ENCODE peak calls at places on chromosomes 1 and 21, in five cellular contexts. P, J, K, Q and Z are unnamed samples.

GRCh38 chr1:232726048-232726779 is 79.0 kb upstream of the MAP10 start:
- DNase-seq in K (peak), P (no peak), Q (no peak), J (peak), Z (no peak)

GRCh38 chr1:145983959-145984830 is 12.2 kb downstream of the TXNIP start:
- DNase-seq in J (peak), K (no peak), Q (no peak), P (no peak), Z (peak)

GRCh38 chr1:247385283-247385682 is 30.7 kb upstream of the NLRP3 start:
- DNase-seq in J (peak), P (no peak), Q (no peak), K (no peak), Z (no peak)

GRCh38 chr1:204844326-204844725 is 26.3 kb upstream of the NFASC start:
- DNase-seq in Q (no peak), K (no peak), P (no peak), J (no peak), Z (no peak)

GRCh38 chr1:156416993-156417699 is 48.1 kb downstream of the RHBG start:
- DNase-seq in K (no peak), J (no peak), Q (no peak), P (no peak), Z (no peak)

GRCh38 chr1:184801503-184801902 is 46.8 kb upstream of the EDEM3 start:
- DNase-seq in J (peak), K (no peak), P (no peak), Q (no peak), Z (no peak)

GRCh38 chr1:159900086-159900680 is at the start of gene CFAP45:
- DNase-seq in Q (peak), J (peak), P (peak), K (no peak), Z (no peak)

GRCh38 chr1:47209725-47210330 is 20.0 kb upstream of the PDZK1IP1 start:
- DNase-seq in J (no peak), K (no peak), Q (no peak), P (no peak), Z (no peak)

GRCh38 chr1:157112186-157112867 is 12.7 kb upstream of the ETV3L start:
- DNase-seq in Q (no peak), K (no peak), P (no peak), J (no peak), Z (no peak)

GRCh38 chr1:107766533-107766932 is 198.4 kb downstream of the VAV3 start:
- DNase-seq in K (no peak), J (no peak), P (no peak), Q (no peak), Z (no peak)

GRCh38 chr1:89881415-89882058 is 60.7 kb downstream of the LRRC8D start:
- DNase-seq in Q (no peak), K (no peak), J (no peak), P (no peak), Z (no peak)

GRCh38 chr1:179141592-179142244 is 59.8 kb downstream of the TOR3A start:
- DNase-seq in Q (peak), K (no peak), P (no peak), J (peak), Z (no peak)

GRCh38 chr1:212485895-212486590 is 53.3 kb downstream of the NENF start:
- DNase-seq in J (peak), Q (peak), P (peak), K (no peak), Z (no peak)

GRCh38 chr1:82019512-82019911 is 218.8 kb downstream of the ADGRL2 start:
- DNase-seq in Q (no peak), J (no peak), K (no peak), P (no peak), Z (no peak)

GRCh38 chr1:157702308-157702825 is 1.8 kb upstream of the FCRL3 start:
- DNase-seq in P (no peak), J (no peak), Q (no peak), K (no peak), Z (no peak)

GRCh38 chr1:208921259-208921658 is 662.3 kb upstream of the CAMK1G start:
- DNase-seq in J (peak), P (no peak), K (no peak), Q (no peak), Z (no peak)

GRCh38 chr1:3707298-3707938 is 44.8 kb upstream of the CCDC27 start:
- DNase-seq in J (peak), Q (peak), K (no peak), P (no peak), Z (no peak)

GRCh38 chr1:72281637-72282270 is 585 bp downstream of the NEGR1 start:
- DNase-seq in Q (no peak), P (no peak), J (peak), K (no peak), Z (no peak)

GRCh38 chr1:148362141-148362929 is 120.8 kb downstream of the PPIAL4G start:
- DNase-seq in Q (peak), P (peak), K (no peak), J (peak), Z (no peak)

GRCh38 chr1:227923353-227924167 is 24.2 kb downstream of the WNT9A start:
- DNase-seq in J (no peak), P (no peak), K (no peak), Q (no peak), Z (no peak)

GRCh38 chr21:17925000-17925610 is 105.9 kb upstream of the C21orf91 start:
- DNase-seq in J (peak), K (peak), P (no peak), Q (peak), Z (peak)

GRCh38 chr1:65958561-65959350 is 166.1 kb downstream of the PDE4B start:
- DNase-seq in Q (peak), K (peak), P (peak), J (peak), Z (peak)
- H3K27ac ChIP-seq in Q (no peak), K (no peak), P (no peak), J (no peak), Z (no peak)

DNA sequence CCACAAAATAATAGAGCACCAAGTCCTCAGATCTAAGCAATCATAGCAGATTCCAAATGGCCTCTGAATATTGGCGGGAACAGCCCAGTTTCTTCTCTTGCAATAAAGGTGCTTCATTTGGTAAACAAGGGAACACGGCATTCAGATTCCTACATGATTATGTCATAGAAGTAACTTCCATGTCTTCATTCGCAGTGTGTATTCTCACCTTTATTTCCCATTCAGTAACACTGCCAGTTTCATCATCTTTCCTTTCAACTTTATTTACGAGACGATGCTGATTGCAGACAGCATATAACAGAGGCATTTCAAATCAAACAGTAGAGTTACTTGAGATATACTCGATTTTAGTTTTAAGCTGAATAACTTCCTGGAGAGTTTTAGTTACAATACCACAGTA is 13.2 kb upstream of the KLF18 start:
- DNase-seq in J (no peak), Q (peak), P (no peak), K (no peak), Z (no peak)
- H3K27ac ChIP-seq in J (peak), Q (no peak), P (no peak), K (no peak), Z (no peak)

DNA sequence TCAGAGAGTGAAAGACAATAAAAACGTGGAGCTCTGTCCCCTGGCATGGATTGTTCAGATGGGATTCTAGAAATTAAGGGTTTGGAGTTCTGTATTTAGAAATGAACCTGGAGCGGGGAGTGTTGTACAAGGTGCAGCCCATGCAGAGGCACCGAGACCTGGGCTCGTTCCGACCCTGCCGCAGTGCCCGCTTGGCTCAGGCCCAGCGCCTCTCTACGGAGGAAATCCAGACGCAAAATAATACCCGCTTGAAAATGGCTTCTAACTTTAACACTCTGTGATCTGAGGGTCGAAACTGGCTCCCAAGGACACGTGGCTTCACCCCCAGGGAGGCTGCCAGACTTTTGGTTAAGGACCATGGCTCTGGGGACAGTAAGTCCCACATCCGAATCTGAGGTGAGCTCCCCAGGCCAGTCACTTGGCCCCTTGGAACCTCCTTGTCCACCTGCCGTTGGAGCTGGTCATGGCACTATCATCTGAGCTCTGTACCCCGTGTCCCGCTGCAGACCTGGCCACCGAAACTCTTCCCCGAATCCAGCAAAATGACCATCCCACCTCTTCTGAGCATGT is 68.5 kb upstream of the FAM3B start:
- DNase-seq in K (no peak), J (no peak), Q (no peak), P (no peak), Z (no peak)
- H3K27ac ChIP-seq in K (no peak), J (no peak), Q (no peak), P (no peak), Z (no peak)

GRCh38 chr1:183696981-183697380 is 43.9 kb upstream of the APOBEC4 start:
- DNase-seq in J (no peak), P (no peak), K (no peak), Q (no peak), Z (no peak)

GRCh38 chr1:183699643-183700160 is 46.6 kb upstream of the APOBEC4 start:
- DNase-seq in J (no peak), P (no peak), Q (no peak), K (no peak), Z (no peak)

GRCh38 chr1:183694035-183694434 is 40.9 kb upstream of the APOBEC4 start:
- DNase-seq in K (no peak), J (no peak), P (no peak), Q (no peak), Z (no peak)

GRCh38 chr1:183694636-183695035 is 41.5 kb upstream of the APOBEC4 start:
- DNase-seq in Q (no peak), J (no peak), P (no peak), K (no peak), Z (no peak)

DNA sequence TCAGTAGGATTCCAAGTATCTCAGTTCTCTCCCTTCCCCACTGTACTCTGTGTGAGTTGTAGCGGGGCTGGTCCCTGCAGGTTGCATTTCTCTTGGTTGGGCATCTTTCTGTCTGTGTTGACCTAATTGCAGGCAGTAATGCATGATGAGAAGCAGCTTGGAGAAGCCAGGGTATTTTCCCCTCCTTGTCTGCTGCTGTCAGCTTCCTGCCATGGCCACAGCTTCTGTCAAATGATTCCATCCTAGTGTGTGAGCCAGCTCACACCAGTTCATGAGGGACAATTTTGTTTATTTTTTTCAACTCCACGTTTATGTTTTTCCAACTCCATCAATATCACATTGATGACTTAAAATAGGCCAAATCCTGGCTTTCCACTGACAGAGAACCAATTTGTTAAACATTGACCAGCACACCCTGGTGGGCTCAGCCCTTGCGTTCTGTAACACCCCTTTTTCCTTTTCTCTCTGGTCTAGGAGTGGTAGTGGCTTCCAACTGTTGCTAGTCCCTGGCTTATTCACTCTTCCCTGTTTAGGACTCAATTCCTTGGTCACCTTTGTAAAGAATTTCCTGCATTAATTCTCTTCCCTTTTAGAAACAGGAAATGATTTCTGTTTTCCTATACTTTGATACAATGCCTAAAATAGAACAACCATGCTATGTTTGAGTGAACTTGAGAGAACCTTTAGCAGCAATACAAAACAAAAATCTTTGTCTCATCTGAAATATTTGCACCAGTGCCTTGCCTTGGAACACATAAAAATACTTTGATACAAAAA is 44.9 kb upstream of the APOBEC4 start:
- DNase-seq in J (no peak), Q (no peak), P (no peak), K (no peak), Z (no peak)
- H3K27ac ChIP-seq in J (no peak), Q (no peak), P (no peak), K (no peak), Z (no peak)

DNA sequence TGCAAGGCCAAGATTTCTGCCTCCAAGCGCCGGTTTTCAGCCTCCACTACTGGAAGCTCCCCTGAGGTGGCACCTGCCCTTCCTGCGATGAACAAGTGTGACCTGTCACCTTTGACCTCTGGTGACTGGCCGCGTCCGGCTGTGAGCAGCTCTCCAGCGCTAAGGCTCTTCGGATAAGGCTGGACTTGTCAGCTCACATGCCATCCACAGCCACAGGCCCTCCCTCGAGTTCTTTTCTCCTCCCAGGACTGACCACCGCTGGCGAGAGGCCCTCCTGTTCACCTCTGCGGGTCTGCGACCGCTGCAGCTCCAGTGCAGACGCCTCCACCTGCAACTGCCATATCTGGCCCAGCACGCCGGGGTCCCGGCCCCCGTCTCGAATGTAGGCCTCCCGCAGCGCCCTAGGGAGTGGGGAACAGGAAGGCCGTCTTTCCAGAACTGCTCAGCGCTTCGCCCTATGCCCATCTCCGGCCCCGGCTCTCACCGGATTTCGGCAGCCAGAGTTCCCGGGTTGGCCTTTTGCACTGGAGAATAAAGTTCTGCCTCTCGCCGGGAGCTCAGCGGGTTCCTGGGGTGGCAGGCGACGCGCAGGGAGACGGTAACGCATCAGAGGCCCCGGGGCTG is 1.5 kb downstream of the CCDC17 start:
- DNase-seq in P (no peak), K (no peak), Q (no peak), J (no peak), Z (no peak)
- H3K27ac ChIP-seq in P (peak), K (no peak), Q (peak), J (no peak), Z (no peak)

GRCh38 chr1:67937651-67938050 is 104.4 kb upstream of the GNG12 start:
- DNase-seq in P (no peak), Q (no peak), K (no peak), J (peak), Z (no peak)
- H3K27ac ChIP-seq in P (no peak), Q (no peak), K (no peak), J (no peak), Z (no peak)